ENCODE peak calls at places on chromosomes 12 and 14, in four cellular contexts. G is IMR-90, M is mesendoderm, D is H1. T is an unnamed sample. For H3K4me1, the result is how much of the 10 kb centered on the place peaks cover.

GRCh38 chr14:24058260-24058950 is 6.6 kb downstream of the CARMIL3 start:
- DNase-seq in G (peak), D (peak), M (peak), T (no peak)

GRCh38 chr14:78978896-78979295 is 808.7 kb downstream of the NRXN3 start:
- DNase-seq in M (no peak), G (no peak), D (no peak), T (no peak)

GRCh38 chr14:37434867-37435266 is 160.2 kb downstream of the FOXA1 start:
- DNase-seq in D (no peak), G (no peak), M (no peak), T (no peak)

GRCh38 chr12:64792128-64792527 is 32.3 kb upstream of the TBC1D30 start:
- DNase-seq in D (no peak), G (no peak), M (no peak), T (no peak)

GRCh38 chr14:96080571-96080970 is 41.4 kb downstream of the C14orf132 start:
- DNase-seq in G (no peak), M (no peak), D (no peak), T (no peak)

GRCh38 chr14:20802341-20803084 is at the start of gene RNASE1:
- DNase-seq in D (no peak), G (no peak), M (peak), T (no peak)

GRCh38 chr12:13339538-13339937 is 143.0 kb downstream of the EMP1 start:
- DNase-seq in D (no peak), M (no peak), G (no peak), T (no peak)

GRCh38 chr14:62308927-62309326 is 546.7 kb downstream of the SNAPC1 start:
- DNase-seq in D (no peak), G (no peak), M (no peak), T (no peak)

GRCh38 chr12:107200394-107200793 is 107.0 kb upstream of the CRY1 start:
- DNase-seq in M (peak), G (peak), D (no peak), T (no peak)

GRCh38 chr14:72305555-72305954 is 373.3 kb downstream of the RGS6 start:
- DNase-seq in D (no peak), G (no peak), M (no peak), T (no peak)

GRCh38 chr12:107458163-107458562 is 227.4 kb upstream of the PWP1 start:
- DNase-seq in M (no peak), D (no peak), G (no peak), T (no peak)

GRCh38 chr12:65799331-65799730 is 25.0 kb upstream of the HMGA2 start:
- DNase-seq in D (no peak), G (no peak), M (no peak), T (no peak)

GRCh38 chr12:47273191-47273626 is 193.4 kb upstream of the AMIGO2 start:
- DNase-seq in M (no peak), G (no peak), D (no peak), T (no peak)

GRCh38 chr12:99695050-99695449 is 47.5 kb downstream of the GARIN6 start:
- DNase-seq in D (no peak), M (no peak), G (no peak), T (no peak)

GRCh38 chr12:39595923-39596322 is 23.7 kb downstream of the ABCD2 start:
- DNase-seq in D (no peak), G (no peak), M (no peak), T (no peak)

GRCh38 chr12:39587247-39587646 is 32.4 kb downstream of the ABCD2 start:
- DNase-seq in G (no peak), M (no peak), D (no peak), T (no peak)

GRCh38 chr12:39586811-39587210 is 32.8 kb downstream of the ABCD2 start:
- DNase-seq in D (no peak), G (no peak), M (no peak), T (no peak)

DNA sequence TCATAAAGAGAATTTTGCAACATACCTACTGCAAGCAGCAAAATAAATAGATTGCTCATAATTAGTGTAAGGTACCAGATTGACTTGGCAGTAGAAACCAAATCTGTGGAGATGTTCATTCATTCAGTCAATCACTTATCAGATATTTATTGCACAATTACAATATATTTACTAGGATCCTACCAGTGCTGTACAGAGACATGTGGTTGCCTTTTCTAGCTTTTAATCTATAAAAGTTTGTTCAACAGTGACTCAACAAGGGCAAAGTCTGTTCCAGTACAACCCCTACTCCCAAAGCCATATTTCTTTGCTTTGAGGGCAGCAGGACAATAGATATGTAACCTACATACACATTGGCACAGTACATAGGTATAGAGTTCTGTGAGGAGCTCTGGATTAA is 27.3 kb downstream of the ABCD2 start:
- DNase-seq in G (no peak), M (no peak), D (no peak), T (no peak)
- H3K4me1 ChIP-seq in G (under half), M (under half), D (under half), T (under half)

GRCh38 chr14:99624971-99625370 is 20.0 kb upstream of the HHIPL1 start:
- DNase-seq in M (no peak), D (no peak), G (no peak), T (no peak)
- H3K56ac ChIP-seq in M (no peak), D (no peak), G (no peak), T (no peak)

GRCh38 chr12:113569841-113570240 is 98.2 kb upstream of the LHX5 start:
- DNase-seq in G (no peak), D (no peak), M (no peak), T (no peak)
- H2AK5ac ChIP-seq in G (no peak), D (no peak), M (no peak), T (no peak)

DNA sequence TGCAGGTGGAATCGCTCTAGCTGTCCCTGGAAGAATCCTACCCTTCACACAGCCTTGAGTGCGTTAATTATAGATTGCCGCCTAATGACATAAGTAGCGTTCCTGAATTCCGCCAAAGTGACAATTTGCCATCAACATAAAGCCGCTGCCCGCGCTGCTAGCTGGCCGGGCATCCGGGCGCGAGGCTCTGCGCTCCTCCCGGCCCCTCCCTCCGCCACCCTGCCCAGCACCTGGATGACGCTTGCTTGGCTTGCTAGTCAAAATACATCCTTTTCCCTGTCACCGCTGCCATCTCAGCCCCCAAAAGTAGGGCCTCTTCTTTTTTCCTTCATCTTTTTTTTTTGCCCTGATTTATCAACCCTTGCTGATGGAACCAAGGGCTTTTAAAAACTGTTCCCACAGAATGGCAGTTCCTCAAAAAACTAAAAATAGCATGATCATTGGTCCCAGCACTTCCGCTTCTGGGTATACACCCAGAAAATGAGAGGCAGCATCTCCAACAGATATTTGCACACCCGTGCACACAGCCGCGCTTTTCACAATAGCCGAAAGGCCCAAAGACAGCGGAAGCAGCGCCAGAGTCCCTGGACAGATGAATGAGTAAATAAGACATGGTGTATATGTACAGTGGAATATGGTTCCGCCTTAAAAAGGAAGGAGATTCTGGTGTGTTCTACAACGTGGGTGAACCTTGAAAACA is 235.3 kb downstream of the BCL11B start:
- DNase-seq in M (no peak), G (no peak), D (no peak), T (no peak)
- H3K4me1 ChIP-seq in M (under half), G (under half), D (under half), T (under half)

GRCh38 chr12:70002097-70002911 is 177.3 kb downstream of the MYRFL start:
- DNase-seq in G (no peak), M (no peak), D (no peak), T (no peak)
- H3K56ac ChIP-seq in G (no peak), M (peak), D (no peak), T (no peak)

DNA sequence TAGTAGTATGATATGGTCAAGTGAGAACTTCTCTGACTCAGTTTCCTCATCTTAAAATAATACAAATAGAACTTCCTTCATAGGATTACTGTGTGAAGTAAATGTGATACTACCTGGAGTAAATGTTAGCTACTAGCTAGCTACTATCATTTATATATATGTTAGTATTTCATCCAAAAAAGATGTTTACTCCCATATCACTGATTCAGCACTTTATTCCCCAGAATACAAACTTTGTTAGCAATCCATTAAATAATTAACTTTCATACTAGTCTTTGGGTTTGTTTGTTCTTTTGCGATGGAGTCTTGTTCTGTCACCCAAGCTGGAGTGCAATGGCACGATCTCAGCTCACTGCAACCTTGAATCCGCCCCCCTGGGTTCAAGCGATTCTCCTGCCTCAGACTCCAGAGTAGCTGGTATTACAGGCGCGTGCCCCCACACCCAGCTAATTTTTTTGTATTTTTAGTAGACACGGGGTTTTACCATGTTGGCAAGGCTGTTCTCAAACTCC is 8.4 kb downstream of the SBNO1 start:
- DNase-seq in D (no peak), G (no peak), M (no peak), T (no peak)
- H2AK5ac ChIP-seq in D (no peak), G (no peak), M (no peak), T (no peak)

GRCh38 chr12:118359541-118359915 is 13.2 kb downstream of the TAOK3 start:
- DNase-seq in D (no peak), M (no peak), G (no peak), T (no peak)
- H3K4me1 ChIP-seq in D (under half), M (under half), G (under half), T (under half)

GRCh38 chr12:56903374-56903773 is 30.8 kb downstream of the SDR9C7 start:
- DNase-seq in D (no peak), M (no peak), G (no peak), T (no peak)
- H3K56ac ChIP-seq in D (no peak), M (no peak), G (no peak), T (no peak)

T was measured in H9.